ENCODE peak calls at places on chromosomes 12 and 14, in ten cellular contexts. C, F, W, H, Y, R, T, V, M and O are unnamed samples.

GRCh38 chr12:95480230-95480629 is 6.3 kb downstream of the METAP2 start:
- DNase-seq in C (no peak), F (no peak), W (no peak), H (no peak), Y (no peak), R (no peak), T (no peak), V (no peak), M (no peak), O (no peak)

GRCh38 chr12:52203126-52203921 is 11.5 kb upstream of the KRT80 start:
- DNase-seq in C (no peak), F (no peak), W (no peak), H (peak), Y (peak), R (peak), T (peak), V (peak), M (peak), O (peak)

GRCh38 chr12:117440384-117440783 is 79.0 kb upstream of the NOS1 start:
- DNase-seq in C (no peak), F (no peak), W (no peak), H (no peak), Y (no peak), R (no peak), T (no peak), V (no peak), M (no peak), O (no peak)

GRCh38 chr12:106773945-106774807 is at the start of gene RIC8B:
- DNase-seq in C (peak), F (peak), W (peak), H (peak), Y (peak), R (peak), T (peak), V (peak), M (peak), O (peak)

GRCh38 chr12:20024194-20024593 is 344.1 kb upstream of the PDE3A start:
- DNase-seq in C (peak), F (no peak), W (no peak), H (no peak), Y (no peak), R (no peak), T (no peak), V (peak), M (no peak), O (no peak)

GRCh38 chr12:3196488-3196887 is 119.3 kb downstream of the TSPAN9 start:
- DNase-seq in C (no peak), F (no peak), W (no peak), H (no peak), Y (no peak), R (no peak), T (no peak), V (no peak), M (no peak), O (no peak)

GRCh38 chr14:106694638-106695393 is 1168.4 kb downstream of the TMEM121 start:
- DNase-seq in C (no peak), F (peak), W (peak), H (peak), Y (no peak), R (no peak), T (no peak), V (no peak), M (peak), O (peak)

GRCh38 chr12:52519826-52520662 is at the start of gene KRT5:
- DNase-seq in C (no peak), F (no peak), W (no peak), H (no peak), Y (no peak), R (no peak), T (no peak), V (no peak), M (no peak), O (no peak)

GRCh38 chr14:100731846-100732765 is 5.4 kb downstream of the DLK1 start:
- DNase-seq in C (no peak), F (no peak), W (no peak), H (no peak), Y (no peak), R (no peak), T (no peak), V (no peak), M (no peak), O (no peak)

GRCh38 chr12:38282886-38283285 is 33.7 kb upstream of the ALG10B start:
- DNase-seq in C (no peak), F (no peak), W (no peak), H (no peak), Y (no peak), R (peak), T (no peak), V (no peak), M (no peak), O (no peak)

GRCh38 chr12:5554711-5555110 is 122.8 kb downstream of the NTF3 start:
- DNase-seq in C (peak), F (no peak), W (no peak), H (no peak), Y (no peak), R (no peak), T (no peak), V (peak), M (no peak), O (no peak)

GRCh38 chr12:56836317-56836716 is 73.2 kb downstream of the HSD17B6 start:
- DNase-seq in C (no peak), F (no peak), W (no peak), H (no peak), Y (no peak), R (peak), T (no peak), V (peak), M (peak), O (no peak)

GRCh38 chr14:20706657-20707355 is 18.2 kb downstream of the ANG start:
- DNase-seq in C (no peak), F (no peak), W (no peak), H (no peak), Y (no peak), R (no peak), T (no peak), V (no peak), M (no peak), O (no peak)